ENCODE peak calls at places on chromosomes 16 and 17, in four cellular contexts. Q, N, Y and X are unnamed samples. For H3K27me3 and H3K9me3, the result is how much of the 10 kb centered on the place peaks cover.

GRCh38 chr16:8661703-8662102 is 12.7 kb upstream of the ABAT start:
- DNase-seq in Q (no peak), N (no peak), Y (no peak), X (no peak)

GRCh38 chr16:12548270-12548983 is 255.3 kb downstream of the CPPED1 start:
- DNase-seq in Q (no peak), N (no peak), Y (no peak), X (no peak)

GRCh38 chr17:69404398-69404797 is 10.1 kb upstream of the MAP2K6 start:
- DNase-seq in Q (no peak), N (no peak), Y (no peak), X (no peak)

GRCh38 chr17:3963214-3964201 is 729 bp downstream of the ATP2A3 start:
- DNase-seq in Q (no peak), N (peak), Y (no peak), X (peak)

GRCh38 chr17:8149419-8150193 is 2.6 kb downstream of the PER1 start:
- DNase-seq in Q (peak), N (no peak), Y (no peak), X (no peak)

GRCh38 chr17:45301674-45302073 is 15.1 kb downstream of the MAP3K14 start:
- DNase-seq in Q (no peak), N (no peak), Y (no peak), X (no peak)

GRCh38 chr17:57724038-57724728 is 20.9 kb downstream of the CCDC182 start:
- DNase-seq in Q (no peak), N (no peak), Y (no peak), X (no peak)

GRCh38 chr17:45847747-45848146 is 3.1 kb downstream of the SPPL2C start:
- DNase-seq in Q (no peak), N (no peak), Y (no peak), X (no peak)

GRCh38 chr16:84115919-84116719 is 623 bp downstream of the MBTPS1 start:
- DNase-seq in Q (no peak), N (peak), Y (no peak), X (peak)

GRCh38 chr16:29915590-29916247 is 10.3 kb downstream of the KCTD13 start:
- DNase-seq in Q (no peak), N (no peak), Y (no peak), X (no peak)

GRCh38 chr16:26133401-26133800 is 441.6 kb downstream of the HS3ST4 start:
- DNase-seq in Q (no peak), N (no peak), Y (no peak), X (no peak)

GRCh38 chr17:35001549-35001948 is 21.2 kb downstream of the LIG3 start:
- DNase-seq in Q (no peak), N (no peak), Y (no peak), X (no peak)

GRCh38 chr17:3475155-3475808 is 515 bp upstream of the ASPA start:
- DNase-seq in Q (peak), N (no peak), Y (no peak), X (no peak)

GRCh38 chr17:30323895-30324319 is 9.9 kb downstream of the TMIGD1 start:
- DNase-seq in Q (peak), N (peak), Y (peak), X (peak)

GRCh38 chr17:80795737-80796136 is 195.9 kb upstream of the CHMP6 start:
- DNase-seq in Q (no peak), N (no peak), Y (no peak), X (peak)

GRCh38 chr17:80833952-80834895 is 157.4 kb upstream of the CHMP6 start:
- DNase-seq in Q (peak), N (no peak), Y (no peak), X (peak)

GRCh38 chr17:71180801-71181385 is 939.9 kb upstream of the SOX9 start:
- DNase-seq in Q (no peak), N (peak), Y (no peak), X (peak)

GRCh38 chr16:8849411-8850011 is 19.3 kb downstream of the CARHSP1 start:
- DNase-seq in Q (no peak), N (no peak), Y (no peak), X (no peak)

GRCh38 chr17:7739746-7740145 is 22.2 kb downstream of the DNAH2 start:
- DNase-seq in Q (no peak), N (no peak), Y (no peak), X (no peak)

GRCh38 chr16:20673882-20674683 is 23.4 kb downstream of the ACSM1 start:
- DNase-seq in Q (no peak), N (no peak), Y (no peak), X (no peak)

GRCh38 chr16:11629071-11630030 is 38.9 kb upstream of the SNN start:
- DNase-seq in Q (no peak), N (peak), Y (no peak), X (no peak)

GRCh38 chr16:73268311-73268997 is 220.5 kb upstream of the ZFHX3 start:
- DNase-seq in Q (no peak), N (no peak), Y (no peak), X (no peak)

GRCh38 chr16:14629612-14629918 is 495 bp downstream of the PARN start:
- DNase-seq in Q (no peak), N (no peak), Y (no peak), X (no peak)

GRCh38 chr17:7972131-7972785 is 30.2 kb upstream of the GUCY2D start:
- DNase-seq in Q (no peak), N (no peak), Y (no peak), X (no peak)

GRCh38 chr16:86357303-86357702 is 153.0 kb upstream of the FOXF1 start:
- DNase-seq in Q (no peak), N (no peak), Y (no peak), X (no peak)
- H3K27me3 ChIP-seq in Q (under half), N (under half), Y (under half), X (under half)

GRCh38 chr17:82948081-82948511 is 108.3 kb upstream of the ZNF750 start:
- DNase-seq in Q (no peak), N (no peak), Y (no peak), X (no peak)
- H3K9me3 ChIP-seq in Q (half or more), N (under half), Y (under half), X (under half)

GRCh38 chr17:48908853-48909394 is 717 bp downstream of the UBE2Z start:
- DNase-seq in Q (peak), N (peak), Y (peak), X (peak)
- TF ChIP-seq POLR2A in Q (no peak), N (no peak), Y (no peak), X (no peak)

GRCh38 chr16:54284931-54285413 is 1.6 kb downstream of the IRX3 start:
- DNase-seq in Q (no peak), N (peak), Y (no peak), X (peak)
- H3K27me3 ChIP-seq in Q (under half), N (under half), Y (under half), X (half or more)

GRCh38 chr17:43388198-43389021 is 10.4 kb upstream of the ARL4D start:
- DNase-seq in Q (peak), N (peak), Y (peak), X (peak)

GRCh38 chr17:43393944-43394482 is 4.8 kb upstream of the ARL4D start:
- DNase-seq in Q (peak), N (peak), Y (peak), X (peak)

GRCh38 chr17:43389022-43389947 is 9.5 kb upstream of the ARL4D start:
- DNase-seq in Q (peak), N (peak), Y (peak), X (peak)

GRCh38 chr17:43396491-43397060 is 2.2 kb upstream of the ARL4D start:
- DNase-seq in Q (no peak), N (no peak), Y (no peak), X (no peak)

GRCh38 chr17:43392397-43392796 is 6.4 kb upstream of the ARL4D start:
- DNase-seq in Q (no peak), N (no peak), Y (no peak), X (no peak)
- H3K9me3 ChIP-seq in Q (under half), N (under half), Y (under half), X (under half)

GRCh38 chr17:40322417-40323315 is 13.7 kb downstream of the RARA start:
- DNase-seq in Q (peak), N (peak), Y (peak), X (peak)
- TF ChIP-seq POLR2A in Q (no peak), N (no peak), Y (no peak), X (no peak)

DNA sequence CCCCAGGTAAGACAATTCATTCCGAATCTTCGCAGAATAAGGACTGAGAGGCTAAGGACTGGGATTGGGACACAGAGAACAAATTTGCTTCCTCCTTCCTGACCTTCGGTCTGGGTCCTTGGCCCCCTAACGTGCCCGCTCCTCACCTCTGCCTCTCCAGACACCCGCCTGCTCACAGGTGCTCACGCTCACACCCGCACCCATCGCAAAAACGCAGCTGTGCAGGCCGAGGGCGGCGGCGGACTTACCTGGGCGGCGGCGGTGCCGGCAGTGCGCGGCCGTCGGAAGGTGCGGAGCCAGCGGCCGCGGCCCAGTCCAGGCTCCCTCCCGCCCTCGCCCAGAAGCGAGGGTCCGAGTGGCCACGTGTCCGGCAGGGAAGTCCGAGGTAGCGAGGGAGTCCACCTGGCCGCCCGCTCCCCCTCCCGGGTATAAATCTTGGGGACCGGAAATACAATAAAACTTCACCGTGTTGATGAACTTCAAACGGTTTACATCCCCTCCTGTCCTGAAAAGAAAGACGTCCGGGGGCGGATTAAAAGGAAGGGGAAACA is 7.2 kb upstream of the HOXB9 start:
- DNase-seq in Q (no peak), N (peak), Y (no peak), X (no peak)
- H3K27me3 ChIP-seq in Q (under half), N (under half), Y (under half), X (half or more)